ENCODE peak calls at places on chromosomes 7 and 10, in ten cellular contexts. M is PC-3, K is GM23338, X is Karpas-422, W is GM23248, Y is PC-9, U is OCI-LY7, F is MM.1S, Q is hepatocyte, E is SK-N-SH. L is an unnamed sample.

GRCh38 chr10:121694327-121694965 is 96.2 kb upstream of the FGFR2 start:
- DNase-seq in M (no peak), K (no peak), X (no peak), W (no peak), Y (no peak), U (no peak), F (no peak), Q (no peak), E (no peak), L (no peak)

GRCh38 chr10:46291817-46292572 is 5.2 kb downstream of the ANTXRL start:
- DNase-seq in M (no peak), K (no peak), X (no peak), W (peak; percentile 23), Y (no peak), U (no peak), F (no peak), Q (no peak), E (no peak), L (no peak)

GRCh38 chr7:36686499-36686898 is 37.8 kb downstream of the AOAH start:
- DNase-seq in M (peak; percentile 62), K (no peak), X (no peak), W (no peak), Y (no peak), U (no peak), F (no peak), Q (peak; percentile 25), E (no peak), L (peak; percentile 19)

GRCh38 chr7:117110480-117111315 is 157.4 kb downstream of the ST7 start:
- DNase-seq in M (no peak), K (no peak), X (no peak), W (no peak), Y (no peak), U (no peak), F (peak; percentile 91), Q (peak; percentile 35), E (peak; percentile 80), L (no peak)

GRCh38 chr7:936131-937054 is 18.1 kb downstream of the ADAP1 start:
- DNase-seq in M (peak; percentile 31), K (no peak), X (peak; percentile 52), W (peak; percentile 48), Y (peak; percentile 96), U (no peak), F (no peak), Q (peak; percentile 8), E (no peak), L (peak; percentile 71)

GRCh38 chr7:3459111-3459510 is 158.1 kb downstream of the SDK1 start:
- DNase-seq in M (peak; percentile 35), K (no peak), X (no peak), W (no peak), Y (no peak), U (no peak), F (no peak), Q (no peak), E (no peak), L (no peak)

GRCh38 chr10:49331431-49331830 is 32.5 kb downstream of the C10orf71 start:
- DNase-seq in M (no peak), K (no peak), X (no peak), W (no peak), Y (no peak), U (no peak), F (no peak), Q (no peak), E (no peak), L (no peak)

GRCh38 chr7:154385214-154385613 is 333.0 kb downstream of the DPP6 start:
- DNase-seq in M (no peak), K (no peak), X (no peak), W (no peak), Y (no peak), U (no peak), F (no peak), Q (no peak), E (no peak), L (no peak)

GRCh38 chr7:132134814-132135445 is 441.3 kb downstream of the PLXNA4 start:
- DNase-seq in M (peak; percentile 63), K (peak; percentile 29), X (peak; percentile 62), W (no peak), Y (peak; percentile 52), U (no peak), F (no peak), Q (no peak), E (no peak), L (no peak)

GRCh38 chr10:59580257-59580863 is 129.3 kb downstream of the SLC16A9 start:
- DNase-seq in M (peak; percentile 79), K (peak; percentile 60), X (peak; percentile 50), W (peak; percentile 58), Y (no peak), U (no peak), F (peak; percentile 13), Q (peak; percentile 49), E (peak; percentile 45), L (peak; percentile 32)

GRCh38 chr7:36265720-36266119 is 112.7 kb downstream of the EEPD1 start:
- DNase-seq in M (no peak), K (no peak), X (no peak), W (no peak), Y (peak; percentile 31), U (no peak), F (no peak), Q (no peak), E (no peak), L (no peak)

GRCh38 chr10:30231071-30231652 is 117.9 kb downstream of the MTPAP start:
- DNase-seq in M (no peak), K (no peak), X (no peak), W (no peak), Y (peak; percentile 79), U (peak; percentile 14), F (no peak), Q (peak; percentile 54), E (no peak), L (no peak)

GRCh38 chr7:87420173-87420572 is 55.3 kb downstream of the ABCB4 start:
- DNase-seq in M (no peak), K (peak; percentile 21), X (peak; percentile 65), W (no peak), Y (no peak), U (no peak), F (no peak), Q (no peak), E (no peak), L (no peak)

GRCh38 chr10:110641256-110641655 is 2.9 kb upstream of the RBM20 start:
- DNase-seq in M (peak; percentile 53), K (peak; percentile 91), X (no peak), W (no peak), Y (peak; percentile 35), U (peak; percentile 58), F (peak; percentile 31), Q (peak; percentile 68), E (peak; percentile 62), L (peak; percentile 42)

GRCh38 chr10:13913890-13914289 is 327.1 kb downstream of the PRPF18 start:
- DNase-seq in M (no peak), K (no peak), X (no peak), W (no peak), Y (no peak), U (no peak), F (no peak), Q (no peak), E (no peak), L (no peak)

GRCh38 chr10:102045292-102045691 is 10.7 kb downstream of the ARMH3 start:
- DNase-seq in M (no peak), K (no peak), X (no peak), W (no peak), Y (no peak), U (no peak), F (no peak), Q (no peak), E (no peak), L (no peak)

GRCh38 chr10:22760025-22760424 is 45.6 kb upstream of the PIP4K2A start:
- DNase-seq in M (no peak), K (no peak), X (no peak), W (no peak), Y (no peak), U (no peak), F (no peak), Q (no peak), E (no peak), L (no peak)

GRCh38 chr10:93445097-93445960 is 36.8 kb downstream of the MYOF start:
- DNase-seq in M (peak; percentile 93), K (peak; percentile 99), X (no peak), W (peak; percentile 98), Y (peak; percentile 96), U (peak; percentile 14), F (no peak), Q (peak; percentile 98), E (peak; percentile 80), L (peak; percentile 84)

DNA sequence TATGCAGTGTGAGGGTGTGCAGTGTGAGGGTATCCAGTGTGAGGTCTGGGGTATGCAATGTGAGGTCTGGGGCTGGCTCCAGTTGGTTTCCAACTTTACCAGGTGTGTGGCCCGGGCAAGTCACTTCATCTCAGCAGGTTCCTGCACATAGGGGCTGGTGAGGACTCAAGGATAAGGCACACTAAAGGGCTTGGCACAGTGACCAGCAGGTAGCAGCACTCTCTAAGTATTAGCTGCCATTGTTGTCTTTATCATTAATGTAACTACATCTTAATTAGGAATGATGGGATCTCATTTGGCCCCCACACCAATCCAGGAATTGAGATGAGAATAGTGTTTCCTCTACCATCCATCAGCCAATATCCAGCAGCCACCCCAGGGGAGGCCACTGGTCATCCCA is 117.3 kb downstream of the KCNMA1 start:
- DNase-seq in M (no peak), K (no peak), X (peak; percentile 68), W (no peak), Y (no peak), U (no peak), F (no peak), Q (no peak), E (no peak), L (no peak)
- H3K9me2 ChIP-seq in M (no peaks in the 10 kb centered on the region), K (no peaks in the 10 kb centered on the region), X (no peaks in the 10 kb centered on the region), W (no peaks in the 10 kb centered on the region), Y (no peaks in the 10 kb centered on the region), U (no peaks in the 10 kb centered on the region), F (no peaks in the 10 kb centered on the region), Q (no peaks in the 10 kb centered on the region), E (no peaks in the 10 kb centered on the region), L (no peaks in the 10 kb centered on the region)

GRCh38 chr7:124839687-124840086 is 74.1 kb upstream of the GPR37 start:
- DNase-seq in M (no peak), K (no peak), X (no peak), W (no peak), Y (no peak), U (no peak), F (no peak), Q (no peak), E (no peak), L (no peak)
- H3K9me2 ChIP-seq in M (no peaks in the 10 kb centered on the region), K (no peaks in the 10 kb centered on the region), X (no peaks in the 10 kb centered on the region), W (no peaks in the 10 kb centered on the region), Y (no peaks in the 10 kb centered on the region), U (no peaks in the 10 kb centered on the region), F (no peaks in the 10 kb centered on the region), Q (no peaks in the 10 kb centered on the region), E (no peaks in the 10 kb centered on the region), L (no peaks in the 10 kb centered on the region)

GRCh38 chr7:7236041-7236440 is 53.7 kb downstream of the C1GALT1 start:
- DNase-seq in M (peak; percentile 14), K (no peak), X (no peak), W (no peak), Y (peak; percentile 73), U (no peak), F (no peak), Q (no peak), E (no peak), L (no peak)
- H3K9me2 ChIP-seq in M (no peaks in the 10 kb centered on the region), K (no peaks in the 10 kb centered on the region), X (no peaks in the 10 kb centered on the region), W (no peaks in the 10 kb centered on the region), Y (no peaks in the 10 kb centered on the region), U (no peaks in the 10 kb centered on the region), F (no peaks in the 10 kb centered on the region), Q (no peaks in the 10 kb centered on the region), E (no peaks in the 10 kb centered on the region), L (no peaks in the 10 kb centered on the region)

DNA sequence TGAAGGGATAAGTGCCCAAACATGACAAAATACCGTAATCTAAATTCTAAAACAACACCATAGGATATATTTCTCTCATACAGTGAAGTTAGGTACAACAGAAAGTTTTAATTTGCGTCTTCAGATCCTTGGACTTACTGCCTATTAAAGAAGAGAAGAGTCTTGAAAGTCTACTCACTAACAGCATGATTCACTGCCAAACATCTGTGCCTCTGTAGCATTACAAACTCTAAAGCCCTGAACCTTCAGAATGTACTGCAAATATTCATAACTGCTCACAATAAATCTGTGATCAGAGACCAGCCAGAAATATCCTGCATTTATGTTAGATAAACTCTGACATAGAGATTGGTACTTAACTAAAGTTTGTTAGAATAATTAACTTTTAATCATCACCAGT is 365.3 kb downstream of the PARD3 start:
- DNase-seq in M (no peak), K (no peak), X (no peak), W (peak; percentile 23), Y (no peak), U (no peak), F (no peak), Q (no peak), E (no peak), L (no peak)
- H3K9me2 ChIP-seq in M (no peaks in the 10 kb centered on the region), K (no peaks in the 10 kb centered on the region), X (no peaks in the 10 kb centered on the region), W (no peaks in the 10 kb centered on the region), Y (no peaks in the 10 kb centered on the region), U (no peaks in the 10 kb centered on the region), F (no peaks in the 10 kb centered on the region), Q (no peaks in the 10 kb centered on the region), E (no peaks in the 10 kb centered on the region), L (no peaks in the 10 kb centered on the region)